ENCODE peak calls at places on chromosomes 3 and 15, in five cellular contexts. V, S, I, Y and P are unnamed samples.
A peak's percentile ranks its signal among the peaks of the same experiment; 100 is the strongest.

GRCh38 chr15:97522362-97522761 is 438.1 kb upstream of the ARRDC4 start:
- DNase-seq in V (no peak), S (no peak), I (no peak), Y (no peak), P (no peak)

GRCh38 chr15:31843426-31844055 is 186.8 kb upstream of the CHRNA7 start:
- DNase-seq in V (peak; percentile 1), S (no peak), I (peak; percentile 51), Y (no peak), P (no peak)

GRCh38 chr3:107619549-107619948 is 96.8 kb downstream of the BBX start:
- DNase-seq in V (no peak), S (no peak), I (no peak), Y (no peak), P (no peak)

GRCh38 chr3:57981483-57982087 is 26.6 kb upstream of the FLNB start:
- DNase-seq in V (no peak), S (no peak), I (no peak), Y (no peak), P (no peak)

GRCh38 chr15:85793641-85794597 is 806 bp downstream of the KLHL25 start:
- DNase-seq in V (peak; percentile 19), S (peak; percentile 61), I (no peak), Y (no peak), P (peak; percentile 53)

GRCh38 chr3:185308126-185308754 is 54.4 kb upstream of the EHHADH start:
- DNase-seq in V (peak; percentile 17), S (peak; percentile 88), I (no peak), Y (peak; percentile 18), P (peak; percentile 90)

GRCh38 chr3:74393426-74393825 is 221.0 kb downstream of the CNTN3 start:
- DNase-seq in V (no peak), S (no peak), I (no peak), Y (no peak), P (no peak)

GRCh38 chr3:194329566-194329965 is 21.6 kb downstream of the CPN2 start:
- DNase-seq in V (no peak), S (no peak), I (no peak), Y (no peak), P (no peak)

GRCh38 chr15:59394166-59394661 is 21.5 kb upstream of the MYO1E start:
- DNase-seq in V (no peak), S (no peak), I (no peak), Y (no peak), P (no peak)

GRCh38 chr3:180277036-180277435 is 240.3 kb upstream of the PEX5L start:
- DNase-seq in V (peak; percentile 27), S (no peak), I (no peak), Y (no peak), P (peak; percentile 52)

GRCh38 chr3:184011937-184012889 is 5.5 kb downstream of the ABCC5 start:
- DNase-seq in V (no peak), S (no peak), I (no peak), Y (no peak), P (no peak)

GRCh38 chr3:53715815-53716483 is 130.3 kb downstream of the CHDH start:
- DNase-seq in V (no peak), S (no peak), I (no peak), Y (no peak), P (no peak)

GRCh38 chr3:160180581-160181216 is 44.5 kb upstream of the C3orf80 start:
- DNase-seq in V (no peak), S (peak; percentile 85), I (no peak), Y (no peak), P (no peak)

GRCh38 chr3:24607281-24607680 is 112.6 kb upstream of the THRB start:
- DNase-seq in V (no peak), S (no peak), I (no peak), Y (no peak), P (no peak)

GRCh38 chr3:49689046-49689886 is at the start of the genes MST1 and RNF123:
- DNase-seq in V (no peak), S (peak; percentile 92), I (no peak), Y (peak; percentile 88), P (peak; percentile 92)

GRCh38 chr3:23981955-23982354 is 36.9 kb downstream of the NR1D2 start:
- DNase-seq in V (no peak), S (no peak), I (no peak), Y (no peak), P (no peak)

GRCh38 chr15:79329186-79329611 is 18.3 kb downstream of the TMED3 start:
- DNase-seq in V (no peak), S (peak; percentile 33), I (no peak), Y (no peak), P (no peak)

GRCh38 chr3:55165278-55165677 is 237.4 kb upstream of the LRTM1 start:
- DNase-seq in V (no peak), S (no peak), I (no peak), Y (no peak), P (no peak)

GRCh38 chr3:125602752-125603649 is 7.7 kb upstream of the OSBPL11 start:
- DNase-seq in V (no peak), S (no peak), I (peak; percentile 19), Y (no peak), P (peak; percentile 58)

GRCh38 chr15:40242671-40243070 is 3.8 kb downstream of the PAK6 start:
- DNase-seq in V (no peak), S (no peak), I (no peak), Y (no peak), P (no peak)

GRCh38 chr15:82062479-82062878 is 16.7 kb upstream of the MEX3B start:
- DNase-seq in V (no peak), S (no peak), I (no peak), Y (no peak), P (no peak)

GRCh38 chr3:148922467-148922866 is 57.4 kb downstream of the CPA3 start:
- DNase-seq in V (no peak), S (no peak), I (no peak), Y (no peak), P (no peak)

GRCh38 chr15:100083572-100083971 is 258.2 kb downstream of the ADAMTS17 start:
- DNase-seq in V (no peak), S (no peak), I (no peak), Y (no peak), P (no peak)

GRCh38 chr3:53217175-53217574 is 38.6 kb downstream of the TKT start:
- DNase-seq in V (no peak), S (no peak), I (no peak), Y (no peak), P (no peak)

GRCh38 chr3:175735866-175736265 is 876.7 kb downstream of the NAALADL2 start:
- DNase-seq in V (no peak), S (no peak), I (no peak), Y (no peak), P (no peak)

GRCh38 chr15:27769652-27770051 is 329.5 kb downstream of the OCA2 start:
- DNase-seq in V (no peak), S (no peak), I (no peak), Y (no peak), P (no peak)

GRCh38 chr15:40357723-40358491 is at the start of gene DISP2:
- DNase-seq in V (peak; percentile 69), S (peak; percentile 79), I (peak; percentile 80), Y (peak; percentile 86), P (peak; percentile 86)